ENCODE peak calls at places on chromosomes 11 and 22, in six cellular contexts. One of them, this sample, is unnamed.

GRCh38 chr22:47445212-47445611 is 682.8 kb downstream of the TBC1D22A start:
- DNase-seq in LoVo: no peak
- DNase-seq in AG09319: no peak
- DNase-seq in iris pigment epithelial cell: no peak
- DNase-seq in NCI-H1105: no peak
- DNase-seq in activated naive CD4-positive, alpha-beta T cell treated with Interleukin-2 at 50 U/mL for 16 hours: no peak
- DNase-seq in this sample: no peak

GRCh38 chr11:115745041-115745440 is 240.8 kb upstream of the CADM1 start:
- DNase-seq in LoVo: no peak
- DNase-seq in AG09319: no peak
- DNase-seq in iris pigment epithelial cell: no peak
- DNase-seq in NCI-H1105: no peak
- DNase-seq in activated naive CD4-positive, alpha-beta T cell treated with Interleukin-2 at 50 U/mL for 16 hours: no peak
- DNase-seq in this sample: no peak

GRCh38 chr22:49274754-49275380 is 552.8 kb downstream of the BRD1 start:
- DNase-seq in LoVo: no peak
- DNase-seq in AG09319: no peak
- DNase-seq in iris pigment epithelial cell: no peak
- DNase-seq in NCI-H1105: no peak
- DNase-seq in activated naive CD4-positive, alpha-beta T cell treated with Interleukin-2 at 50 U/mL for 16 hours: no peak
- DNase-seq in this sample: no peak

GRCh38 chr11:21316591-21316990 is 647.2 kb downstream of the NELL1 start:
- DNase-seq in LoVo: no peak
- DNase-seq in AG09319: no peak
- DNase-seq in iris pigment epithelial cell: no peak
- DNase-seq in NCI-H1105: no peak
- DNase-seq in activated naive CD4-positive, alpha-beta T cell treated with Interleukin-2 at 50 U/mL for 16 hours: no peak
- DNase-seq in this sample: no peak

GRCh38 chr11:91922846-91923245 is 301.8 kb upstream of the FAT3 start:
- DNase-seq in LoVo: no peak
- DNase-seq in AG09319: no peak
- DNase-seq in iris pigment epithelial cell: no peak
- DNase-seq in NCI-H1105: no peak
- DNase-seq in activated naive CD4-positive, alpha-beta T cell treated with Interleukin-2 at 50 U/mL for 16 hours: no peak
- DNase-seq in this sample: no peak

GRCh38 chr11:108112059-108112458 is 9.3 kb upstream of the ACAT1 start:
- DNase-seq in LoVo: no peak
- DNase-seq in AG09319: no peak
- DNase-seq in iris pigment epithelial cell: peak
- DNase-seq in NCI-H1105: no peak
- DNase-seq in activated naive CD4-positive, alpha-beta T cell treated with Interleukin-2 at 50 U/mL for 16 hours: no peak
- DNase-seq in this sample: no peak

GRCh38 chr22:20205964-20206708 is 55.3 kb upstream of the CCDC188 start:
- DNase-seq in LoVo: peak
- DNase-seq in AG09319: peak
- DNase-seq in iris pigment epithelial cell: peak
- DNase-seq in NCI-H1105: no peak
- DNase-seq in activated naive CD4-positive, alpha-beta T cell treated with Interleukin-2 at 50 U/mL for 16 hours: peak
- DNase-seq in this sample: no peak

GRCh38 chr11:12130180-12130980 is 20.0 kb downstream of the MICAL2 start:
- DNase-seq in LoVo: no peak
- DNase-seq in AG09319: no peak
- DNase-seq in iris pigment epithelial cell: no peak
- DNase-seq in NCI-H1105: no peak
- DNase-seq in activated naive CD4-positive, alpha-beta T cell treated with Interleukin-2 at 50 U/mL for 16 hours: no peak
- DNase-seq in this sample: no peak

GRCh38 chr22:50179937-50180726 is 5.6 kb upstream of the TRABD start:
- DNase-seq in LoVo: no peak
- DNase-seq in AG09319: no peak
- DNase-seq in iris pigment epithelial cell: no peak
- DNase-seq in NCI-H1105: no peak
- DNase-seq in activated naive CD4-positive, alpha-beta T cell treated with Interleukin-2 at 50 U/mL for 16 hours: no peak
- DNase-seq in this sample: no peak

GRCh38 chr11:91872216-91872615 is 352.4 kb upstream of the FAT3 start:
- DNase-seq in LoVo: no peak
- DNase-seq in AG09319: no peak
- DNase-seq in iris pigment epithelial cell: no peak
- DNase-seq in NCI-H1105: no peak
- DNase-seq in activated naive CD4-positive, alpha-beta T cell treated with Interleukin-2 at 50 U/mL for 16 hours: no peak
- DNase-seq in this sample: no peak

GRCh38 chr22:45268958-45269844 is 15.5 kb upstream of the UPK3A start:
- DNase-seq in LoVo: peak
- DNase-seq in AG09319: no peak
- DNase-seq in iris pigment epithelial cell: peak
- DNase-seq in NCI-H1105: peak
- DNase-seq in activated naive CD4-positive, alpha-beta T cell treated with Interleukin-2 at 50 U/mL for 16 hours: peak
- DNase-seq in this sample: peak

GRCh38 chr11:115518983-115519382 is 14.8 kb upstream of the CADM1 start:
- DNase-seq in LoVo: no peak
- DNase-seq in AG09319: no peak
- DNase-seq in iris pigment epithelial cell: no peak
- DNase-seq in NCI-H1105: no peak
- DNase-seq in activated naive CD4-positive, alpha-beta T cell treated with Interleukin-2 at 50 U/mL for 16 hours: no peak
- DNase-seq in this sample: no peak

GRCh38 chr11:61963282-61964057 is 4.0 kb downstream of the FTH1 start:
- DNase-seq in LoVo: peak
- DNase-seq in AG09319: peak
- DNase-seq in iris pigment epithelial cell: peak
- DNase-seq in NCI-H1105: no peak
- DNase-seq in activated naive CD4-positive, alpha-beta T cell treated with Interleukin-2 at 50 U/mL for 16 hours: no peak
- DNase-seq in this sample: no peak

GRCh38 chr11:9138133-9138453 is 46.7 kb upstream of the SCUBE2 start:
- DNase-seq in LoVo: no peak
- DNase-seq in AG09319: no peak
- DNase-seq in iris pigment epithelial cell: no peak
- DNase-seq in NCI-H1105: peak
- DNase-seq in activated naive CD4-positive, alpha-beta T cell treated with Interleukin-2 at 50 U/mL for 16 hours: no peak
- DNase-seq in this sample: no peak

GRCh38 chr11:107689317-107690202 is 22.3 kb downstream of the SLN start:
- DNase-seq in LoVo: peak
- DNase-seq in AG09319: peak
- DNase-seq in iris pigment epithelial cell: peak
- DNase-seq in NCI-H1105: peak
- DNase-seq in activated naive CD4-positive, alpha-beta T cell treated with Interleukin-2 at 50 U/mL for 16 hours: peak
- DNase-seq in this sample: peak

GRCh38 chr11:70326365-70326803 is 55.9 kb downstream of the PPFIA1 start:
- DNase-seq in LoVo: no peak
- DNase-seq in AG09319: peak
- DNase-seq in iris pigment epithelial cell: peak
- DNase-seq in NCI-H1105: no peak
- DNase-seq in activated naive CD4-positive, alpha-beta T cell treated with Interleukin-2 at 50 U/mL for 16 hours: no peak
- DNase-seq in this sample: no peak